ENCODE peak calls at places on chromosomes 7 and 10, in eight cellular contexts. M, D, Y, S, E, I, L and K are unnamed samples. For H4K20me1, the result is how much of the 10 kb centered on the place peaks cover.

GRCh38 chr10:113939212-113939860 is 84.9 kb downstream of the NHLRC2 start:
- DNase-seq in M (no peak), D (no peak), Y (no peak), S (no peak), E (no peak), I (no peak), L (no peak), K (no peak)

GRCh38 chr7:57819491-57819981 is 369.6 kb downstream of the ZNF716 start:
- DNase-seq in M (no peak), D (no peak), Y (no peak), S (no peak), E (no peak), I (no peak), L (no peak), K (no peak)

GRCh38 chr7:39754326-39755120 is 131.2 kb downstream of the RALA start:
- DNase-seq in M (peak), D (peak), Y (no peak), S (peak), E (no peak), I (peak), L (no peak), K (peak)

GRCh38 chr7:33261585-33261984 is 132.2 kb downstream of the BBS9 start:
- DNase-seq in M (no peak), D (peak), Y (no peak), S (peak), E (no peak), I (peak), L (no peak), K (peak)

GRCh38 chr10:77180104-77180503 is 457.5 kb downstream of the KCNMA1 start:
- DNase-seq in M (no peak), D (peak), Y (no peak), S (no peak), E (no peak), I (no peak), L (no peak), K (no peak)

GRCh38 chr7:25407932-25408480 is 179.7 kb upstream of the NPVF start:
- DNase-seq in M (peak), D (no peak), Y (peak), S (no peak), E (no peak), I (no peak), L (no peak), K (no peak)

GRCh38 chr7:142749218-142749993 is at the start of gene PRSS1:
- DNase-seq in M (no peak), D (no peak), Y (no peak), S (no peak), E (no peak), I (no peak), L (no peak), K (no peak)

GRCh38 chr7:28020302-28020940 is 160.2 kb downstream of the JAZF1 start:
- DNase-seq in M (peak), D (peak), Y (peak), S (peak), E (peak), I (peak), L (peak), K (peak)

GRCh38 chr10:124225029-124225467 is 131.7 kb upstream of the CHST15 start:
- DNase-seq in M (no peak), D (peak), Y (no peak), S (no peak), E (no peak), I (no peak), L (no peak), K (no peak)

GRCh38 chr7:91835191-91836064 is 45.1 kb downstream of the MTERF1 start:
- DNase-seq in M (no peak), D (no peak), Y (no peak), S (no peak), E (no peak), I (no peak), L (no peak), K (peak)

GRCh38 chr7:22713463-22713862 is 13.5 kb upstream of the IL6 start:
- DNase-seq in M (no peak), D (no peak), Y (no peak), S (no peak), E (no peak), I (no peak), L (no peak), K (no peak)

GRCh38 chr10:132308588-132309451 is 1.1 kb upstream of the STK32C start:
- DNase-seq in M (peak), D (peak), Y (peak), S (no peak), E (no peak), I (no peak), L (no peak), K (no peak)
- H2AFZ ChIP-seq in M (peak), D (peak), Y (peak), S (peak), E (peak), I (peak), L (no peak), K (peak)

DNA sequence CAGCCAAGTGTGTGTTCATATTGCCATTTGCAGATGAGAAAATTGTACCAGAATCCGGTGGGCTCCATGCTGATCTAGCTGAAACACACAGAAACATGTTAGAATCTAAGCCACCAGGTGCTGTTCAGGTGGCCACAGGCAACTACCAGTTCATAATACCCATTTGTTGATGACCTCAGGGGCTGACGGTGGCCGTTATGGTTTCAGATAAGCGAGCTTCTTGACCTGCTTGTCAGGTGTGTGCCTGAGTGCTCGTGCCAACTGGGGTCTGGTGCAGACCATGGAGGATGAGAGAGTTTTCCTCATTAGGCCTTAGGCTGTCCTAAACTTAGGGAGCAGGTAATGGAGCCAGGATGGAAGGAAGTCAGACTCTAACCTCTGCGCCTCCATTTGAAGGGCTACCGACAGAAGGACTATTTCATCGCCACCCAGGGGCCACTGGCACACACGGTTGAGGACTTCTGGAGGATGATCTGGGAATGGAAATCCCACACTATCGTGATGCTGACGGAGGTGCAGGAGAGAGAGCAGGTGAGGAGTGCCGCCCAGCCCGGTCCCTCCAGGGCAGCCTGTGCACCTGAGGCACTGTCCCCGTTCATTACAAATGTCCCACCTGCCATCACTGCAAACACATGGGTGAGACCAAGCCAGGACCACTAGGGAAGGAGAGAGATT is 53.1 kb downstream of the MKI67 start:
- DNase-seq in M (no peak), D (no peak), Y (no peak), S (no peak), E (no peak), I (no peak), L (no peak), K (no peak)
- H4K20me1 ChIP-seq in M (under half), D (under half), Y (under half), S (under half), E (under half), I (under half), L (under half), K (under half)

GRCh38 chr10:34337917-34338316 is 477.2 kb downstream of the PARD3 start:
- DNase-seq in M (no peak), D (no peak), Y (no peak), S (no peak), E (no peak), I (no peak), L (no peak), K (no peak)

GRCh38 chr10:34333513-34333912 is 481.6 kb downstream of the PARD3 start:
- DNase-seq in M (no peak), D (no peak), Y (no peak), S (peak), E (no peak), I (peak), L (no peak), K (peak)

GRCh38 chr10:34339816-34340553 is 475.1 kb downstream of the PARD3 start:
- DNase-seq in M (no peak), D (no peak), Y (no peak), S (no peak), E (no peak), I (no peak), L (no peak), K (no peak)

GRCh38 chr10:34334908-34335307 is 480.2 kb downstream of the PARD3 start:
- DNase-seq in M (no peak), D (no peak), Y (no peak), S (no peak), E (no peak), I (no peak), L (no peak), K (no peak)

GRCh38 chr10:34335960-34336359 is 479.1 kb downstream of the PARD3 start:
- DNase-seq in M (no peak), D (no peak), Y (no peak), S (no peak), E (no peak), I (no peak), L (no peak), K (no peak)
- H3K27ac ChIP-seq in M (no peak), D (no peak), Y (no peak), S (no peak), E (no peak), I (no peak), L (no peak), K (no peak)

GRCh38 chr7:51789494-51789893 is 472.9 kb upstream of the COBL start:
- DNase-seq in M (peak), D (no peak), Y (peak), S (no peak), E (no peak), I (no peak), L (no peak), K (no peak)

GRCh38 chr7:51785806-51786205 is 469.2 kb upstream of the COBL start:
- DNase-seq in M (no peak), D (no peak), Y (no peak), S (no peak), E (no peak), I (no peak), L (no peak), K (no peak)

GRCh38 chr7:51786284-51786683 is 469.7 kb upstream of the COBL start:
- DNase-seq in M (no peak), D (no peak), Y (no peak), S (no peak), E (no peak), I (no peak), L (no peak), K (no peak)

GRCh38 chr7:51785171-51785570 is 468.6 kb upstream of the COBL start:
- DNase-seq in M (no peak), D (no peak), Y (no peak), S (no peak), E (no peak), I (no peak), L (no peak), K (peak)
- H2AFZ ChIP-seq in M (no peak), D (no peak), Y (no peak), S (no peak), E (no peak), I (no peak), L (no peak), K (no peak)

GRCh38 chr7:69256634-69257081 is 341.6 kb upstream of the AUTS2 start:
- DNase-seq in M (no peak), D (peak), Y (no peak), S (peak), E (no peak), I (no peak), L (no peak), K (no peak)
- H4K20me1 ChIP-seq in M (under half), D (under half), Y (under half), S (under half), E (under half), I (under half), L (under half), K (under half)